ENCODE peak calls at places on chromosomes 6 and 20, in eight cellular contexts. F is H1, L is transverse colon, T is A549, H is tibial nerve, Z is IMR-90, G is GM12891, J is spleen. Y is an unnamed sample.
A peak's percentile ranks its signal among the peaks of the same experiment; 100 is the strongest.

GRCh38 chr6:138970856-138971425 is 17.1 kb downstream of the REPS1 start:
- DNase-seq in L (no peak), G (no peak), F (no peak), Z (peak; percentile 95), T (no peak), H (no peak), J (no peak), Y (peak; percentile 23)

GRCh38 chr6:157539900-157540752 is 159.1 kb downstream of the ZDHHC14 start:
- DNase-seq in Z (no peak), T (no peak), F (no peak), H (no peak), L (peak; percentile 55), J (no peak), G (no peak), Y (no peak)

GRCh38 chr20:1108437-1108920 is 9.9 kb upstream of the PSMF1 start:
- DNase-seq in F (no peak), T (peak; percentile 75), G (no peak), Z (peak; percentile 23), H (peak; percentile 51), L (peak; percentile 62), J (peak; percentile 81), Y (peak; percentile 45)

GRCh38 chr6:104064876-104065275 is 794.8 kb downstream of the HACE1 start:
- DNase-seq in Z (no peak), F (no peak), G (no peak), H (no peak), J (no peak), T (no peak), L (no peak), Y (no peak)

GRCh38 chr6:83378621-83379388 is 52.0 kb downstream of the ME1 start:
- DNase-seq in L (no peak), Z (peak; percentile 76), T (no peak), H (no peak), J (no peak), G (no peak), F (no peak), Y (no peak)

GRCh38 chr6:164424489-164424888 is 884.9 kb downstream of the C6orf118 start:
- DNase-seq in H (no peak), F (no peak), Z (no peak), G (no peak), L (no peak), J (no peak), T (no peak), Y (no peak)

GRCh38 chr6:40349092-40349491 is 238.1 kb downstream of the LRFN2 start:
- DNase-seq in T (no peak), Z (no peak), G (no peak), F (no peak), H (no peak), J (no peak), L (no peak), Y (no peak)

GRCh38 chr6:24430086-24430485 is 27.4 kb downstream of the MRS2 start:
- DNase-seq in G (no peak), F (no peak), H (no peak), Z (peak; percentile 47), T (no peak), J (no peak), L (no peak), Y (no peak)

GRCh38 chr6:89313006-89313405 is 2.1 kb downstream of the GABRR2 start:
- DNase-seq in J (no peak), T (no peak), Z (peak; percentile 92), F (no peak), L (no peak), H (peak; percentile 48), G (no peak), Y (peak; percentile 39)

GRCh38 chr6:37200085-37200484 is 30.1 kb downstream of the PIM1 start:
- DNase-seq in F (no peak), J (no peak), L (no peak), H (no peak), G (no peak), Z (no peak), T (no peak), Y (no peak)

GRCh38 chr6:106225581-106225980 is 100.0 kb downstream of the ATG5 start:
- DNase-seq in G (no peak), Z (no peak), T (peak; percentile 3), F (no peak), H (no peak), L (no peak), J (no peak), Y (no peak)

GRCh38 chr6:5497896-5498578 is 236.7 kb downstream of the FARS2 start:
- DNase-seq in H (no peak), T (no peak), Z (peak; percentile 62), G (no peak), J (no peak), F (no peak), L (no peak), Y (peak; percentile 30)

GRCh38 chr6:131368077-131368911 is 204.7 kb upstream of the ARG1 start:
- DNase-seq in F (no peak), H (peak; percentile 11), G (peak; percentile 5), J (no peak), L (peak; percentile 76), Z (no peak), T (no peak), Y (no peak)

GRCh38 chr6:2940010-2940850 is 31.1 kb downstream of the SERPINB6 start:
- DNase-seq in G (peak; percentile 51), J (peak; percentile 75), H (no peak), Z (no peak), T (no peak), F (no peak), L (no peak), Y (no peak)

GRCh38 chr6:74705451-74705850 is 500.4 kb downstream of the COL12A1 start:
- DNase-seq in F (no peak), J (no peak), G (no peak), Z (peak; percentile 13), L (no peak), T (no peak), H (no peak), Y (no peak)

GRCh38 chr6:138805431-138805830 is 9.5 kb downstream of the ECT2L start:
- DNase-seq in F (no peak), T (no peak), H (no peak), Z (peak; percentile 68), L (no peak), G (no peak), J (no peak), Y (no peak)

GRCh38 chr6:169858935-169859351 is 107.5 kb downstream of the ERMARD start:
- DNase-seq in H (no peak), Z (no peak), G (no peak), T (no peak), L (no peak), J (peak; percentile 64), F (no peak), Y (no peak)

GRCh38 chr20:38610521-38610920 is 8.9 kb downstream of the ARHGAP40 start:
- DNase-seq in G (no peak), Z (peak; percentile 6), F (no peak), J (no peak), H (no peak), T (no peak), L (no peak), Y (peak; percentile 60)

GRCh38 chr20:50467618-50468373 is 42.4 kb upstream of the PTPN1 start:
- DNase-seq in T (peak; percentile 49), Z (peak; percentile 50), G (no peak), L (no peak), F (no peak), J (no peak), H (no peak), Y (peak; percentile 38)

GRCh38 chr6:53103993-53104675 is 38.9 kb downstream of the FBXO9 start:
- DNase-seq in F (no peak), J (no peak), Z (no peak), H (no peak), T (no peak), G (no peak), L (no peak), Y (no peak)

GRCh38 chr6:111076024-111076680 is 11.2 kb upstream of the SLC16A10 start:
- DNase-seq in H (no peak), T (no peak), J (no peak), L (no peak), F (no peak), G (no peak), Z (no peak), Y (no peak)

GRCh38 chr6:111027219-111027618 is 45.4 kb downstream of the RPF2 start:
- DNase-seq in G (no peak), F (no peak), J (no peak), T (no peak), Z (no peak), L (no peak), H (no peak), Y (no peak)

GRCh38 chr20:33081411-33082154 is 2.1 kb downstream of the BPIFB4 start:
- DNase-seq in Z (no peak), L (no peak), F (no peak), G (no peak), H (no peak), T (no peak), J (peak; percentile 48), Y (no peak)

GRCh38 chr6:148342146-148343027 is at the start of gene SASH1:
- DNase-seq in H (peak; percentile 65), F (peak; percentile 85), G (no peak), T (peak; percentile 48), L (peak; percentile 71), Z (peak; percentile 77), J (peak; percentile 76), Y (peak; percentile 66)
- TF ChIP-seq POLR2A in H (peak; percentile 61), F (peak; percentile 63), G (no peak), T (no peak), L (peak; percentile 36), Z (no peak), J (no peak), Y (peak; percentile 47)

GRCh38 chr6:99424761-99425646 is at the start of gene PNISR:
- DNase-seq in J (peak; percentile 93), G (peak; percentile 48), H (peak; percentile 98), Z (peak; percentile 99), T (peak; percentile 82), L (peak; percentile 92), F (peak; percentile 82), Y (peak; percentile 28)
- TF ChIP-seq POLR2A in J (no peak), G (peak; percentile 85), H (peak; percentile 67), Z (peak; percentile 91), T (peak; percentile 63), L (peak; percentile 44), F (peak; percentile 85), Y (peak; percentile 62)

GRCh38 chr20:57654363-57654997 is 34.3 kb upstream of the ZBP1 start:
- DNase-seq in J (peak; percentile 81), T (peak; percentile 87), H (peak; percentile 60), L (peak; percentile 65), G (peak; percentile 92), F (peak; percentile 53), Z (peak; percentile 55), Y (peak; percentile 79)
- TF ChIP-seq POLR2A in J (no peak), T (no peak), H (no peak), L (no peak), G (no peak), F (no peak), Z (no peak), Y (no peak)

GRCh38 chr20:31719644-31720485 is 2.8 kb downstream of the BCL2L1 start:
- DNase-seq in F (no peak), Z (no peak), J (no peak), T (peak; percentile 72), G (no peak), L (peak; percentile 42), H (no peak), Y (peak; percentile 40)
- TF ChIP-seq POLR2A in F (no peak), Z (no peak), J (no peak), T (no peak), G (no peak), L (no peak), H (peak; percentile 1), Y (no peak)